ENCODE peak calls at places on chromosome 1, in six cellular contexts. T, J, P, V, S and G are unnamed samples.

GRCh38 chr1:204612326-204612725 is 73.2 kb downstream of the LRRN2 start:
- DNase-seq in T (no peak), V (no peak), S (no peak), P (no peak), J (no peak), G (no peak)

GRCh38 chr1:235206533-235207201 is 45.6 kb upstream of the RBM34 start:
- DNase-seq in T (no peak), P (peak; percentile 17), V (no peak), J (no peak), S (no peak), G (no peak)

GRCh38 chr1:172916126-172916525 is 134.6 kb downstream of the TNFSF18 start:
- DNase-seq in P (no peak), T (no peak), S (no peak), V (no peak), J (no peak), G (no peak)

GRCh38 chr1:76262591-76262990 is 188.0 kb downstream of the ST6GALNAC3 start:
- DNase-seq in T (no peak), S (no peak), P (no peak), V (no peak), J (no peak), G (no peak)

GRCh38 chr1:182101415-182102041 is 40.0 kb upstream of the ZNF648 start:
- DNase-seq in S (no peak), T (no peak), P (no peak), J (no peak), V (peak; percentile 61), G (no peak)

GRCh38 chr1:26862781-26863676 is at the start of gene SFN:
- DNase-seq in T (peak; percentile 95), V (peak; percentile 85), S (no peak), J (no peak), P (peak; percentile 96), G (peak; percentile 36)

GRCh38 chr1:65535981-65536380 is 115.5 kb downstream of the LEPR start:
- DNase-seq in T (no peak), P (no peak), J (no peak), V (no peak), S (no peak), G (no peak)

GRCh38 chr1:210231846-210232523 is 611 bp upstream of the SERTAD4 start:
- DNase-seq in T (no peak), J (no peak), V (no peak), S (no peak), P (no peak), G (no peak)

GRCh38 chr1:80447533-80447932 is 1353.2 kb upstream of the ADGRL2 start:
- DNase-seq in T (no peak), S (no peak), P (no peak), V (no peak), J (no peak), G (no peak)

GRCh38 chr1:18299441-18300338 is 181.0 kb upstream of the KLHDC7A start:
- DNase-seq in T (peak; percentile 22), S (no peak), V (peak; percentile 13), J (no peak), P (peak; percentile 80), G (peak; percentile 12)

GRCh38 chr1:3530086-3530930 is 75.8 kb downstream of the ARHGEF16 start:
- DNase-seq in J (peak; percentile 14), P (no peak), T (no peak), V (no peak), S (no peak), G (no peak)
- TF ChIP-seq MYC in J (no peak), P (no peak), T (no peak), V (no peak), S (no peak), G (no peak)

GRCh38 chr1:89631756-89632155 is 1.2 kb upstream of the LRRC8C start:
- DNase-seq in P (no peak), J (no peak), S (no peak), V (no peak), T (no peak), G (no peak)

GRCh38 chr1:89632213-89633102 is 462 bp upstream of the LRRC8C start:
- DNase-seq in V (peak; percentile 8), J (peak; percentile 84), P (peak; percentile 79), S (no peak), T (peak; percentile 69), G (peak; percentile 91)

GRCh38 chr1:89633745-89634625 is 1.1 kb downstream of the LRRC8C start:
- DNase-seq in T (peak; percentile 29), J (peak; percentile 55), V (no peak), S (no peak), P (peak; percentile 32), G (peak; percentile 59)

GRCh38 chr1:89635825-89636815 is 3.2 kb downstream of the LRRC8C start:
- DNase-seq in T (peak; percentile 12), V (no peak), J (peak; percentile 91), P (no peak), S (no peak), G (no peak)

DNA sequence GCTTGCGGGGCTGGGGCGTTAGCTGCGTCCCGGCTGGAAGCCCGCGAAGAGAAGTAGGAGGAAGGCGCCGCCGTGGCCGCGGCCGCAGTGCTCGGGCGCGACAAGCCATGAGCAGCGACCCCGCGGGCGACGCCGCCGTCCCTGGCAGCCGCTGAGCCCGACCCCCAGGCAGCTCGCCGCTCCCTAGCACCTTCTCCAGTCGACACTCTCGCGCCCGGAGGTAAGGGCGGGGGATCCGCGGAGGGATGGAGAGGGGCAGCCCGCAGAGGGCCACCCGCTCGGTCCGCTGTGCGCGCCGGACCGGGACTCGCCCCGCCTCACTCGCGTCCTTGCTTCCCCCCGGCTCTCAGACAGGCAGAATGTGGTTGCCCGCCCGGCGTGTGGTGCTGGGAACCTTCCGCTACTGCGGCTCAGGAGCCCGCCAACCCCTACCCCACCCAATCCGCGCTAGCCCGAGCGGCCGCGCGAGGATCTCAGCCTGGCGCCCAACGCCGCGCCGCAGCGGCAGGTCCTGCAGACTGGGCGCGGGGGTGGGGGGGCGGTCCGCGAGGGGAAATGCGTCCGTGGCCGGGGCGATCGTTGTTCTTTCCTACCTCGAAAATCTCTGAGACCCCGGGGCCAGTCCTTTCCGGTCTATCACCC is at the start of gene LRRC8C:
- DNase-seq in S (no peak), P (peak; percentile 60), T (peak; percentile 52), J (no peak), V (no peak), G (peak; percentile 81)
- TF ChIP-seq POLR2A in S (peak; percentile 48), P (peak; percentile 47), T (peak; percentile 59), J (peak; percentile 73), V (no peak), G (peak; percentile 1)

DNA sequence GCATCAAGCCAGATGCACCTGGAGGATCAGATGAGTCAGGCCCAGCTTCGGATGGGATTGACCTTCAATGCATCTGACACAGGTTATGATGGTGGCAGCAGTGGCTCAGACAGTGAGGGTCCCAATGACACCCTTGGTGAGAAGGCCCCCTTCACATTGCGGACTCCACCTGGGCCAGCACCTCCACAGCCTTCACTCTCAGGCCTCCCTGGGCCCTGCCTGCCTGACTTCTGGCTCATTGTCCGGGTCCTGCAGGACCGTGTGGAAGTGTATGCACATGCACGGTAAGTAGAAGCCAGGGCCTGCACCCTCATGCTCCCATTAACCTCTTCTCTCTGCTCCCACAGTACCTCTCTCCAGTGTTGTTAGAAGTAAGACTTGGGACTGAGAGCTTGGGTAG is 20.8 kb downstream of the HYI start:
- DNase-seq in J (no peak), P (no peak), S (no peak), T (no peak), V (no peak), G (no peak)
- TF ChIP-seq MYC in J (no peak), P (no peak), S (no peak), T (no peak), V (no peak), G (no peak)

DNA sequence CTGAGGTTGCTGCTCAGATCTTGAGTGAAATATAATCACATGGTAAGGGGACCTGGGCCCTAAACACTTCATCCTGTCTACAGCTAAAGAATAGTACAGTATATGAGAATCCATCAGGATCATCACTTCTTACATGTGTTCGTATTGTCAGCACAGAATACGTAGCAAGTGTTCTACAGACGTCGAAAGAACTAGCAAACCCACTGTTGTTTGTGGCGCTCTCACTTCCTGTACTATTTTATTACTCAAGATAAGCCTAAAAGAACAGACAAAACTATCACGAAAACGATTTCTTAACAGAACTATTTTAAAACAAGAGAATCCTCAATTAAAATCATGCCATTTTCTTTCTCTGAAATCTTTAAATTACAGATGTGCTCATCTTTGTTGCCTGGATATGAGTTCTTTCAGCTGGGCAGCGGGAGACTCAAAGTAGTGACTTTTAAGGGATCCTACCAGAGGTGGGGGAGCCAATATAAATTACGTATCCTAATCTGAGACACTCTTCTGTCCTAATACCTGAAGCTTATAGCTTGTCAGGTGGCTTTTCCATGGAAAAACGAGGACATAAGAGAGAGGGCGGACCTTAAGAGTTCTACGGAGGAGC is 724 bp downstream of the ST7L start:
- DNase-seq in T (peak; percentile 21), V (no peak), J (peak; percentile 64), S (no peak), P (no peak), G (peak; percentile 63)
- TF ChIP-seq POLR2A in T (no peak), V (no peak), J (no peak), S (no peak), P (no peak), G (no peak)

GRCh38 chr1:103514920-103515503 is 10.5 kb upstream of the RNPC3 start:
- DNase-seq in V (peak; percentile 28), J (peak; percentile 66), S (peak; percentile 35), P (peak; percentile 14), T (peak; percentile 42), G (peak; percentile 57)
- TF ChIP-seq MYC in V (no peak), J (no peak), S (no peak), P (no peak), T (no peak), G (no peak)